ENCODE peak calls at places on chromosomes 4 and X, in seven cellular contexts. F is mesendoderm, I is IMR-90, Y is neuronal stem cell, B is H1, N is H9, D is trophoblast cell. O is an unnamed sample.
A peak's percentile ranks its signal among the peaks of the same experiment; 100 is the strongest.

GRCh38 chr4:46908148-46908547 is 897 bp downstream of the COX7B2 start:
- DNase-seq in F (no peak), I (no peak), Y (no peak), B (no peak), N (no peak), D (no peak), O (no peak)

GRCh38 chrX:153592966-153593688 is 5.8 kb downstream of the CCNQ start:
- DNase-seq in F (no peak), I (no peak), Y (no peak), B (no peak), N (no peak), D (no peak), O (no peak)

GRCh38 chr4:78928835-78929234 is 10.4 kb downstream of the PAQR3 start:
- DNase-seq in F (no peak), I (no peak), Y (no peak), B (no peak), N (no peak), D (no peak), O (no peak)

GRCh38 chr4:3158841-3159240 is 84.4 kb downstream of the HTT start:
- DNase-seq in F (no peak), I (no peak), Y (no peak), B (no peak), N (no peak), D (no peak), O (no peak)

GRCh38 chr4:36235306-36235705 is 9.0 kb downstream of the ARAP2 start:
- DNase-seq in F (peak; percentile 88), I (peak; percentile 7), Y (no peak), B (no peak), N (peak; percentile 53), D (peak; percentile 91), O (no peak)

GRCh38 chr4:43485196-43485595 is 592.7 kb downstream of the GRXCR1 start:
- DNase-seq in F (peak; percentile 11), I (no peak), Y (no peak), B (no peak), N (no peak), D (no peak), O (no peak)

GRCh38 chr4:95627709-95628108 is 78.9 kb upstream of the UNC5C start:
- DNase-seq in F (no peak), I (no peak), Y (no peak), B (no peak), N (no peak), D (no peak), O (no peak)

GRCh38 chrX:129360175-129360574 is 163.1 kb downstream of the SMARCA1 start:
- DNase-seq in F (peak; percentile 63), I (peak; percentile 40), Y (peak; percentile 15), B (peak; percentile 62), N (peak; percentile 52), D (peak; percentile 75), O (peak; percentile 48)

GRCh38 chrX:53022381-53022780 is 26.2 kb upstream of the GPR173 start:
- DNase-seq in F (peak; percentile 44), I (no peak), Y (no peak), B (no peak), N (no peak), D (no peak), O (no peak)

DNA sequence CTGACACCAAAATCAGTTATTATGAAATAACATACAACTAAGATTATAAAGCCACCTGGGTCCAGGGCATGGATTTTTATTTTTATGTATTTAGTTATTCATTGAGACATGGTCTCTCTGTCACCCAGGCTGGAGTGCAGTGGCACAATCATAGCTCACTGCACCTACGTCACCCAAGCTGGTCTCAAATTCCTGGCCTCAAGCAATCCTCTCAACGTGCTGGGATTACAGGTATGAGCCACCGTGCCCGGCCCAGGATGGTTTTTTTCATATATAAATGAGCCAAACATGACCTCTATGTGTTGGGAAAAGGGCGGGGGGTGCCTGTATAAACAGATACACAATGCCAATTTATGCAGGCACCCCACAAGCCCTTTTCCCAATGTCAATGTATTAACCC is 24.6 kb downstream of the ZNF630 start:
- DNase-seq in F (no peak), I (no peak), Y (no peak), B (no peak), N (no peak), D (peak; percentile 73), O (no peak)
- H3K4ac ChIP-seq in F (no peak overlapping the region), I (no peak overlapping the region), Y (no peak overlapping the region), B (no peak overlapping the region), N (no peak overlapping the region), D (no peak overlapping the region), O (no peak overlapping the region)

GRCh38 chrX:1487401-1487800 is 34.7 kb upstream of the ASMTL start:
- DNase-seq in F (no peak), I (no peak), Y (no peak), B (no peak), N (no peak), D (no peak), O (no peak)
- H3K4ac ChIP-seq in F (no peak overlapping the region), I (no peak overlapping the region), Y (no peak overlapping the region), B (no peak overlapping the region), N (no peak overlapping the region), D (no peak overlapping the region), O (no peak overlapping the region)

DNA sequence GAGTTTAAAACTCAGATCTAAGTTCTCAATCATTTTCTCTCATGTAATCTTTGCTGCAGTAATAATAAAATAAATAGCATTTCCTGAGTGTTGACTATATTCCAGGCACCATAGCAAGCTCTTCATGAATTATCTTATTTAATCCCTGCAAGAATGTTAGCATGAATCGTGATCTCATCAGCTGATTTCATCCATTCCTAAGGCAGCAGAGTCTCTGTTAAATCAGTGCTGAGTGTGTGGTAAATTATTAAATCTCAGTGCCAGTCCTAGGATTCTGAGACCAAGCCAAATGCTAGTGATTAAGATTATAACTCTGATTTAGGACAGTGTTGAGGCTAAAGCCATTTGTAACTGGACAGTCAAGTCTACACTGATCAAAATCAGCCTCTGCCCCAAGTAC is 240.3 kb upstream of the TAPT1 start:
- DNase-seq in F (no peak), I (no peak), Y (no peak), B (no peak), N (no peak), D (no peak), O (no peak)
- H3K4ac ChIP-seq in F (no peak overlapping the region), I (no peak overlapping the region), Y (no peak overlapping the region), B (no peak overlapping the region), N (no peak overlapping the region), D (no peak overlapping the region), O (no peak overlapping the region)

DNA sequence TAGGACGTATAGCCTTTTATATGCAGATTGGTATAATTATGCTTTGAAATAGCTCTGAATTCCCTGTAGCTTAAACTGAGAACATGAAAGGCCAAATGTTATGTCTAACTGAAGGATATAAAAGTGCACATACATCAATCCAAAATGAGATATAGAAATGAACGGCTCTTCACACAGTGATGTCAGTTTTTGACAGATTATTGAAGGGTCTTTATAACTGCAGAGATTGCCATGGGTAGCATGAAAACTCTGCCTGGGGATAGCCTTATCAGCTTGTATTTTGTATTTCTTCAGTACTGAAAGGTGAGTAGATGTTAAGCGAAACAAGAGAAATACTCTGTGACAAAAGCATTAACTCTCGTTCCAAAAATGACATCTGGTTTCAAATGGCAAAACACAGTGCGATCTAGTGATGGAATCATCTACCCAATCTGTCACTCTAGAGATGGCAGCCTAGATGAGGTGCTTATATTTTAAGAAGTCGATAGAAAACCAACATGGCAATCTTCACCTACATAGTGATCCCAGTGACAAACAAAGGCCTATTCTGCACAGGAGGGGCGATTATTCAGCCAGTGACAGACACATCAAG is 59.7 kb downstream of the PCDH10 start:
- DNase-seq in F (no peak), I (no peak), Y (no peak), B (no peak), N (no peak), D (no peak), O (no peak)
- H3K4ac ChIP-seq in F (no peak overlapping the region), I (no peak overlapping the region), Y (no peak overlapping the region), B (no peak overlapping the region), N (no peak overlapping the region), D (no peak overlapping the region), O (no peak overlapping the region)

GRCh38 chr4:156738756-156739155 is 232.8 kb downstream of the PDGFC start:
- DNase-seq in F (no peak), I (no peak), Y (no peak), B (no peak), N (no peak), D (no peak), O (no peak)
- H3K4ac ChIP-seq in F (no peak overlapping the region), I (no peak overlapping the region), Y (no peak overlapping the region), B (no peak overlapping the region), N (no peak overlapping the region), D (no peak overlapping the region), O (no peak overlapping the region)

GRCh38 chr4:7315935-7316334 is 118.8 kb downstream of the PSAPL1 start:
- DNase-seq in F (no peak), I (no peak), Y (no peak), B (no peak), N (no peak), D (no peak), O (no peak)
- H3K4ac ChIP-seq in F (no peak overlapping the region), I (no peak overlapping the region), Y (no peak overlapping the region), B (no peak overlapping the region), N (no peak overlapping the region), D (no peak overlapping the region), O (no peak overlapping the region)

DNA sequence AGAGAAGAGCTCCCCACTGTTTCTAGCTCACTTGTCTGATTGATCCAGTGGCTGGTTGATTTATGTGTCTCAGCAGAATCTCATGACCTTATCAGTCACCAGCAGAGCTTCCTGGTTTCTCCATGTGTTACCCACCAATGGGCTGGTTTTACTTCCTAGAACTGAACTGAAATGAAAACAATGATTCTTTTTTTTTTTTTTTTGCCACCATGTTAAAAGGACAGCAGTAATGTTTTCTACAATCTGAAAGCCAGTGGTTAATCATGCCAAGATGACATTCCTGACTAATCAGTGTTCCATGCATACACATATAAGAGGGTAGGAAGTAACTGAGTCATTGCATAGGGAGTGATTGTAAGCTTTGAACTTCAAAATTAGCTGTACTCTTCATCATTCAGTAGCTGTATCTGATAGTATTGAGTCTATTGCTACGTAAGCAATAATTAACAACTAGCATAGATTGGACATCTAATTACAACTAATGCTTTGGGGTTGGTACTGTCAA is 67.7 kb downstream of the SLC4A4 start:
- DNase-seq in F (peak; percentile 8), I (peak; percentile 77), Y (no peak), B (no peak), N (no peak), D (no peak), O (peak; percentile 56)
- H3K4ac ChIP-seq in F (no peak overlapping the region), I (no peak overlapping the region), Y (no peak overlapping the region), B (no peak overlapping the region), N (no peak overlapping the region), D (no peak overlapping the region), O (no peak overlapping the region)

DNA sequence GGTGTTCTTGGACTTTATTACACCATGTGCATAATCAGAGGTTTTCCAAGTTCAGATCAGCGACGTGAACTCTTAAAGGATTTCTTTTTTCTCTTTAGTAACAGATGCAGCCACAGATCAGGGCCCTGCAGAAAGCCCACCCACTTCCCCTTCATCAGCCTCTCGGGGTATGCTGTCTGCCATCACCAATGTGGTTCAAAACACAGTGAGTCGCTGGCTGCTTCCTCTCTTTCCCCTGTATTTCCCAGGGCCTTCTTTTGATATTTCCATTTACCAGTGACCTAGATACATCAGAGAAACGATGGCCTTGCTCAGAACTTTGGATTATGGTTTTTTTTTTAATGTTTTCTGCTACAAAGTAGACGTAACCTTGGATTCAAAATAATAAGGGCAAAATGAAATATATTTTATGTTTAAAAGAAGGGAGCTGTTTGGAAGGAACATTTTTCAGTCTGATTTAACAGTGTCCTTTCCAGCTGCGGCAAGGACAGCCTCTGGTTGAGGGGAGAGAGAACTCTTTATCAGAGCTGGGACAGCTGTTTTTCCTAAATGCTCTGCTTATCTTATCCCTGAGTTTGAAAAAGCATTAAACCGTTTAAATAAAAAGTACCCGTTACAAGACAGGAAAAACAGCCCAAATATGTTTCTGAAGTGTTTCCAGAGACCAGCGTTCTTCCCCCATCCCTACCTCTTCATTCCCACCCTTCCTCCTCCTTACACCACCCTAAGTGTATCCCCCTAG is 38.2 kb downstream of the FAM114A1 start:
- DNase-seq in F (no peak), I (no peak), Y (no peak), B (no peak), N (no peak), D (no peak), O (no peak)
- H3K4ac ChIP-seq in F (no peak overlapping the region), I (no peak overlapping the region), Y (no peak overlapping the region), B (no peak overlapping the region), N (no peak overlapping the region), D (no peak overlapping the region), O (no peak overlapping the region)

O was measured in mesenchymal stem cell.